ENCODE peak calls at places on chromosomes 7 and 10, in six cellular contexts. W is K562, C is GM12891, M is GM12878, T is HepG2, N is H1. B is an unnamed sample.
A peak's percentile ranks its signal among the peaks of the same experiment; 100 is the strongest.

GRCh38 chr10:13794982-13795381 is 208.2 kb downstream of the PRPF18 start:
- DNase-seq in W (no peak), C (no peak), M (no peak), T (no peak), N (no peak), B (no peak)

GRCh38 chr7:103632005-103632639 is 186.1 kb upstream of the SLC26A5 start:
- DNase-seq in W (no peak), C (no peak), M (no peak), T (no peak), N (no peak), B (no peak)

GRCh38 chr7:26705567-26705966 is 158.8 kb downstream of the SKAP2 start:
- DNase-seq in W (no peak), C (no peak), M (no peak), T (peak; percentile 64), N (no peak), B (no peak)

GRCh38 chr7:151010002-151010306 is 14.3 kb downstream of the ATG9B start:
- DNase-seq in W (no peak), C (no peak), M (no peak), T (no peak), N (no peak), B (no peak)

GRCh38 chr10:66713387-66713786 is 212.4 kb upstream of the LRRTM3 start:
- DNase-seq in W (no peak), C (no peak), M (no peak), T (no peak), N (no peak), B (no peak)

GRCh38 chr10:26384600-26384999 is 53.5 kb upstream of the APBB1IP start:
- DNase-seq in W (no peak), C (no peak), M (no peak), T (no peak), N (no peak), B (no peak)

GRCh38 chr10:3014968-3015367 is 52.4 kb upstream of the PFKP start:
- DNase-seq in W (no peak), C (no peak), M (no peak), T (no peak), N (no peak), B (no peak)

GRCh38 chr7:25495905-25496304 is 267.6 kb upstream of the NPVF start:
- DNase-seq in W (no peak), C (no peak), M (no peak), T (no peak), N (no peak), B (no peak)

GRCh38 chr7:158645842-158646241 is 58.2 kb upstream of the PTPRN2 start:
- DNase-seq in W (no peak), C (no peak), M (no peak), T (no peak), N (no peak), B (no peak)

GRCh38 chr7:41189866-41190265 is 513.0 kb downstream of the INHBA start:
- DNase-seq in W (no peak), C (no peak), M (no peak), T (no peak), N (no peak), B (no peak)

GRCh38 chr10:100659361-100660098 is 85.9 kb upstream of the PAX2 start:
- DNase-seq in W (no peak), C (no peak), M (no peak), T (no peak), N (no peak), B (no peak)

GRCh38 chr10:93938140-93938539 is 44.4 kb downstream of the SLC35G1 start:
- DNase-seq in W (no peak), C (no peak), M (no peak), T (no peak), N (no peak), B (no peak)

GRCh38 chr10:33277135-33277536 is 57.3 kb downstream of the NRP1 start:
- DNase-seq in W (no peak), C (no peak), M (no peak), T (no peak), N (no peak), B (no peak)

GRCh38 chr7:30240401-30240800 is 44.0 kb upstream of the ZNRF2 start:
- DNase-seq in W (no peak), C (no peak), M (no peak), T (no peak), N (no peak), B (no peak)

GRCh38 chr7:27868117-27868516 is 128.2 kb downstream of the TAX1BP1 start:
- DNase-seq in W (no peak), C (no peak), M (no peak), T (no peak), N (no peak), B (no peak)

GRCh38 chr10:103145860-103146466 is 47.1 kb downstream of the NT5C2 start:
- DNase-seq in W (peak; percentile 10), C (no peak), M (no peak), T (peak; percentile 42), N (no peak), B (no peak)

GRCh38 chr10:74417397-74417796 is 266.4 kb downstream of the ADK start:
- DNase-seq in W (no peak), C (no peak), M (no peak), T (no peak), N (no peak), B (no peak)

GRCh38 chr7:39979406-39980073 is 29.5 kb downstream of the CDK13 start:
- DNase-seq in W (no peak), C (no peak), M (no peak), T (no peak), N (no peak), B (no peak)

GRCh38 chr10:132320776-132321469 is 11.1 kb upstream of the LRRC27 start:
- DNase-seq in W (no peak), C (no peak), M (no peak), T (no peak), N (no peak), B (no peak)

GRCh38 chr10:104037261-104037951 is 48.3 kb downstream of the COL17A1 start:
- DNase-seq in W (no peak), C (no peak), M (no peak), T (no peak), N (no peak), B (no peak)

GRCh38 chr7:141466151-141466904 is 84.9 kb upstream of the AGK start:
- DNase-seq in W (no peak), C (no peak), M (no peak), T (no peak), N (no peak), B (no peak)
- TF ChIP-seq POLR2A in W (no peak), C (no peak), M (no peak), T (no peak), N (no peak), B (no peak)

GRCh38 chr7:143979359-143979758 is 20.8 kb upstream of the OR6B1 start:
- DNase-seq in W (no peak), C (no peak), M (no peak), T (peak; percentile 35), N (no peak), B (no peak)
- TF ChIP-seq TAF1 in W (no peak), C (no peak), M (no peak), T (no peak), N (no peak), B (no peak)

GRCh38 chr7:2655870-2656614 is 24.3 kb downstream of the TTYH3 start:
- DNase-seq in W (no peak), C (no peak), M (no peak), T (no peak), N (no peak), B (no peak)
- TF ChIP-seq POLR2A in W (no peak), C (no peak), M (no peak), T (no peak), N (no peak), B (no peak)

GRCh38 chr10:58919927-58920654 is 256.4 kb upstream of the PHYHIPL start:
- DNase-seq in W (no peak), C (no peak), M (no peak), T (peak; percentile 12), N (no peak), B (no peak)
- TF ChIP-seq TAF1 in W (no peak), C (no peak), M (no peak), T (no peak), N (no peak), B (no peak)